ENCODE peak calls at places on chromosomes 16 and 17, in five cellular contexts. One of them, this sample, is unnamed.

GRCh38 chr17:68085751-68086445 is 50.4 kb downstream of the KPNA2 start:
- DNase-seq in MM.1S: peak; percentile 61
- DNase-seq in endodermal cell: no peak
- DNase-seq in mammary epithelial cell: no peak
- DNase-seq in GM20000: no peak
- DNase-seq in this sample: peak; percentile 52

GRCh38 chr17:17774009-17774881 is 62.5 kb downstream of the SREBF1 start:
- DNase-seq in GM20000: no peak
- DNase-seq in endodermal cell: no peak
- DNase-seq in mammary epithelial cell: peak; percentile 97
- DNase-seq in MM.1S: no peak
- DNase-seq in this sample: no peak

GRCh38 chr16:69555437-69555836 is 10.3 kb upstream of the NFAT5 start:
- DNase-seq in mammary epithelial cell: no peak
- DNase-seq in endodermal cell: no peak
- DNase-seq in MM.1S: no peak
- DNase-seq in GM20000: no peak
- DNase-seq in this sample: no peak

GRCh38 chr17:80575057-80575875 is 30.6 kb downstream of the RPTOR start:
- DNase-seq in GM20000: peak; percentile 91
- DNase-seq in endodermal cell: peak; percentile 98
- DNase-seq in mammary epithelial cell: peak; percentile 75
- DNase-seq in MM.1S: peak; percentile 91
- DNase-seq in this sample: peak; percentile 87

GRCh38 chr16:84933774-84934571 is 77.4 kb downstream of the ZDHHC7 start:
- DNase-seq in mammary epithelial cell: no peak
- DNase-seq in MM.1S: no peak
- DNase-seq in endodermal cell: no peak
- DNase-seq in GM20000: no peak
- DNase-seq in this sample: no peak

GRCh38 chr17:32875230-32875903 is 1.6 kb downstream of the MYO1D start:
- DNase-seq in MM.1S: no peak
- DNase-seq in mammary epithelial cell: no peak
- DNase-seq in GM20000: no peak
- DNase-seq in endodermal cell: no peak
- DNase-seq in this sample: no peak

GRCh38 chr17:35141681-35142466 is at the start of gene NLE1:
- DNase-seq in endodermal cell: peak; percentile 98
- DNase-seq in mammary epithelial cell: peak; percentile 72
- DNase-seq in GM20000: peak; percentile 94
- DNase-seq in MM.1S: peak; percentile 80
- DNase-seq in this sample: peak; percentile 92

GRCh38 chr17:17716837-17717523 is 35.7 kb downstream of the RAI1 start:
- DNase-seq in mammary epithelial cell: no peak
- DNase-seq in endodermal cell: no peak
- DNase-seq in MM.1S: no peak
- DNase-seq in GM20000: no peak
- DNase-seq in this sample: no peak

GRCh38 chr17:55770220-55770870 is 19.5 kb downstream of the PCTP start:
- DNase-seq in mammary epithelial cell: peak; percentile 56
- DNase-seq in MM.1S: peak; percentile 25
- DNase-seq in GM20000: peak; percentile 38
- DNase-seq in endodermal cell: no peak
- DNase-seq in this sample: peak; percentile 32

GRCh38 chr17:19805006-19805405 is 56.9 kb upstream of the ALDH3A1 start:
- DNase-seq in MM.1S: no peak
- DNase-seq in mammary epithelial cell: no peak
- DNase-seq in endodermal cell: no peak
- DNase-seq in GM20000: no peak
- DNase-seq in this sample: no peak

GRCh38 chr17:78278139-78278741 is 46.8 kb downstream of the TMEM235 start:
- DNase-seq in MM.1S: peak; percentile 82
- DNase-seq in mammary epithelial cell: no peak
- DNase-seq in GM20000: no peak
- DNase-seq in endodermal cell: peak; percentile 95
- DNase-seq in this sample: no peak

GRCh38 chr16:84692451-84692850 is 7.3 kb upstream of the USP10 start:
- DNase-seq in MM.1S: no peak
- DNase-seq in mammary epithelial cell: no peak
- DNase-seq in GM20000: no peak
- DNase-seq in endodermal cell: no peak
- DNase-seq in this sample: no peak

GRCh38 chr17:72598705-72599104 is 477.9 kb downstream of the SOX9 start:
- DNase-seq in MM.1S: peak; percentile 36
- DNase-seq in endodermal cell: no peak
- DNase-seq in GM20000: no peak
- DNase-seq in mammary epithelial cell: no peak
- DNase-seq in this sample: no peak

GRCh38 chr16:57843400-57843799 is 41.1 kb upstream of the KIFC3 start:
- DNase-seq in mammary epithelial cell: no peak
- DNase-seq in endodermal cell: no peak
- DNase-seq in MM.1S: no peak
- DNase-seq in GM20000: no peak
- DNase-seq in this sample: no peak

GRCh38 chr17:72587773-72588511 is 467.1 kb downstream of the SOX9 start:
- DNase-seq in endodermal cell: peak; percentile 61
- DNase-seq in mammary epithelial cell: peak; percentile 65
- DNase-seq in MM.1S: peak; percentile 71
- DNase-seq in GM20000: peak; percentile 31
- DNase-seq in this sample: no peak

GRCh38 chr16:66176731-66177130 is 189.8 kb upstream of the CDH5 start:
- DNase-seq in MM.1S: no peak
- DNase-seq in GM20000: no peak
- DNase-seq in mammary epithelial cell: no peak
- DNase-seq in endodermal cell: peak; percentile 17
- DNase-seq in this sample: no peak

GRCh38 chr17:32527146-32527545 is 40.4 kb downstream of the CDK5R1 start:
- DNase-seq in mammary epithelial cell: no peak
- DNase-seq in GM20000: no peak
- DNase-seq in endodermal cell: no peak
- DNase-seq in MM.1S: no peak
- DNase-seq in this sample: no peak

GRCh38 chr17:50264263-50265113 is 9.8 kb upstream of the TMEM92 start:
- DNase-seq in MM.1S: no peak
- DNase-seq in endodermal cell: peak; percentile 81
- DNase-seq in mammary epithelial cell: no peak
- DNase-seq in GM20000: peak; percentile 6
- DNase-seq in this sample: no peak

GRCh38 chr16:13436641-13437423 is 483.1 kb upstream of the ERCC4 start:
- DNase-seq in GM20000: peak; percentile 29
- DNase-seq in endodermal cell: no peak
- DNase-seq in MM.1S: no peak
- DNase-seq in mammary epithelial cell: peak; percentile 64
- DNase-seq in this sample: no peak

GRCh38 chr17:3983945-3984484 is 19.8 kb upstream of the ATP2A3 start:
- DNase-seq in mammary epithelial cell: no peak
- DNase-seq in endodermal cell: peak; percentile 66
- DNase-seq in GM20000: no peak
- DNase-seq in MM.1S: no peak
- DNase-seq in this sample: peak; percentile 19

GRCh38 chr17:49290690-49291326 is 60.2 kb upstream of the PHOSPHO1 start:
- DNase-seq in MM.1S: no peak
- DNase-seq in mammary epithelial cell: no peak
- DNase-seq in endodermal cell: peak; percentile 63
- DNase-seq in GM20000: no peak
- DNase-seq in this sample: no peak

DNA sequence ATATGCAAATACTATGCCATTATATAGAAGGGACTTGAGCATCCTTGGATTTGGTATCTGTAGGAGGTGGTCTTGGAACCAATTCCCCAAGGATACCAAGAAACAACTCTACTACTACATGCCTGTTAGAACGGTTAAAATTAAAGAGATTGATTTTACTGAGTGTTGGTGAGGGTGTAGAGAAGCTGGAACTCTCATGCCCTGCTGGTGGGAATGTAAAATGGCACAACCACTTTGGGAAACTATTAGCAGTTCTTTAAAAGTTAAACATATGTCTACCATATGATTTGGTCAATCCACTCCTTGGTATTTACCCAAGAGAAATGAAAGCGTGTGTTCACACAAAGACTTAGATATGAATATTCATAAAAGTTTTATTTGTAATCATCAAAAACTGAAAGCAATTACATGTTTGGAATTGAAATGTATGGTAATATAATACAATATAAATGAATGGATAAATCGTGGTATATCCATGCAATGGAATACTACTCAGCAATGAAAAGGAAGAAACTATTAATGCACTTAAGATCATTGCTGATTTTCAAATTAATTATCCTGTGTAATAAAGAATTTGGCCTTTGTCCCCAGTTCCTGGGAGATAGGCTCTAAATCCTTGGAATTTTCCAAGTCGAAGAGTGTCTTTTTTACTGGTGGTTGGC is 7.8 kb downstream of the MFSD6L start:
- DNase-seq in GM20000: no peak
- DNase-seq in mammary epithelial cell: no peak
- DNase-seq in MM.1S: no peak
- DNase-seq in endodermal cell: no peak
- DNase-seq in this sample: no peak
- TF ChIP-seq CTCF in GM20000: no peak
- TF ChIP-seq CTCF in mammary epithelial cell: no peak
- TF ChIP-seq CTCF in MM.1S: peak; percentile 9
- TF ChIP-seq CTCF in endodermal cell: peak; percentile 73
- TF ChIP-seq CTCF in this sample: no peak

DNA sequence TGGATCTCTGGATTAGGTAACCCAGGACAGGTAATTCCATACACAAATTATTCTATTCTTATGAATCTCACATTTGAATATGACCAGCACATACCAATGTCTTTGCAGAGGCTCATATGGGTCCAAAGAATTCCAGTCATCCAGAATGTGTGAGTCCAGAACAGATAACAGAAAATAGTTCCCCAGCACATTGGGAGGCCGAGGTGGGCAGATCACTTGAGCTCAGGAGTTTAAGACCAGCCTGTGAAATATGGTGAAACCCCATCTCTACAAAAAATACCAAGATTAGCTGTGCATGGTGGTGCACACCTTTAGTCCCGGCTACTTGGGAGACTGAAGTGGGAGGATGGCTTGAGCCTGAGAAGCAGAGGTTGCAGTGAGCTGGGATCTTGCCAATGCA is 26.9 kb downstream of the HYDIN start:
- DNase-seq in endodermal cell: no peak
- DNase-seq in MM.1S: no peak
- DNase-seq in mammary epithelial cell: no peak
- DNase-seq in GM20000: no peak
- DNase-seq in this sample: no peak
- TF ChIP-seq CTCF in endodermal cell: no peak
- TF ChIP-seq CTCF in MM.1S: no peak
- TF ChIP-seq CTCF in mammary epithelial cell: no peak
- TF ChIP-seq CTCF in GM20000: no peak
- TF ChIP-seq CTCF in this sample: no peak

GRCh38 chr17:74812109-74812864 is 36.1 kb upstream of the NAT9 start:
- DNase-seq in mammary epithelial cell: no peak
- DNase-seq in endodermal cell: no peak
- DNase-seq in MM.1S: no peak
- DNase-seq in GM20000: no peak
- DNase-seq in this sample: no peak

GRCh38 chr17:74815067-74815466 is 38.9 kb upstream of the NAT9 start:
- DNase-seq in MM.1S: no peak
- DNase-seq in GM20000: no peak
- DNase-seq in mammary epithelial cell: no peak
- DNase-seq in endodermal cell: no peak
- DNase-seq in this sample: no peak

GRCh38 chr17:74813793-74814192 is 37.6 kb upstream of the NAT9 start:
- DNase-seq in GM20000: no peak
- DNase-seq in mammary epithelial cell: no peak
- DNase-seq in endodermal cell: no peak
- DNase-seq in MM.1S: no peak
- DNase-seq in this sample: no peak

GRCh38 chr17:74815671-74816370 is 39.7 kb upstream of the NAT9 start:
- DNase-seq in endodermal cell: peak; percentile 92
- DNase-seq in mammary epithelial cell: no peak
- DNase-seq in MM.1S: no peak
- DNase-seq in GM20000: no peak
- DNase-seq in this sample: no peak

GRCh38 chr17:74814453-74814852 is 38.3 kb upstream of the NAT9 start:
- DNase-seq in GM20000: no peak
- DNase-seq in endodermal cell: no peak
- DNase-seq in mammary epithelial cell: no peak
- DNase-seq in MM.1S: peak; percentile 15
- DNase-seq in this sample: no peak
- TF ChIP-seq CTCF in GM20000: no peak
- TF ChIP-seq CTCF in endodermal cell: no peak
- TF ChIP-seq CTCF in mammary epithelial cell: no peak
- TF ChIP-seq CTCF in MM.1S: peak; percentile 15
- TF ChIP-seq CTCF in this sample: no peak

GRCh38 chr16:82027629-82028035 is 7.4 kb upstream of the HSD17B2 start:
- DNase-seq in MM.1S: no peak
- DNase-seq in mammary epithelial cell: peak; percentile 43
- DNase-seq in GM20000: no peak
- DNase-seq in endodermal cell: no peak
- DNase-seq in this sample: no peak

GRCh38 chr16:82033683-82034300 is 1.3 kb upstream of the HSD17B2 start:
- DNase-seq in mammary epithelial cell: no peak
- DNase-seq in GM20000: no peak
- DNase-seq in endodermal cell: no peak
- DNase-seq in MM.1S: no peak
- DNase-seq in this sample: no peak

GRCh38 chr16:82034981-82035612 is at the start of gene HSD17B2:
- DNase-seq in endodermal cell: peak; percentile 47
- DNase-seq in mammary epithelial cell: peak; percentile 52
- DNase-seq in MM.1S: no peak
- DNase-seq in GM20000: no peak
- DNase-seq in this sample: no peak

GRCh38 chr16:82033006-82033405 is 2.0 kb upstream of the HSD17B2 start:
- DNase-seq in endodermal cell: no peak
- DNase-seq in MM.1S: no peak
- DNase-seq in mammary epithelial cell: no peak
- DNase-seq in GM20000: no peak
- DNase-seq in this sample: no peak

DNA sequence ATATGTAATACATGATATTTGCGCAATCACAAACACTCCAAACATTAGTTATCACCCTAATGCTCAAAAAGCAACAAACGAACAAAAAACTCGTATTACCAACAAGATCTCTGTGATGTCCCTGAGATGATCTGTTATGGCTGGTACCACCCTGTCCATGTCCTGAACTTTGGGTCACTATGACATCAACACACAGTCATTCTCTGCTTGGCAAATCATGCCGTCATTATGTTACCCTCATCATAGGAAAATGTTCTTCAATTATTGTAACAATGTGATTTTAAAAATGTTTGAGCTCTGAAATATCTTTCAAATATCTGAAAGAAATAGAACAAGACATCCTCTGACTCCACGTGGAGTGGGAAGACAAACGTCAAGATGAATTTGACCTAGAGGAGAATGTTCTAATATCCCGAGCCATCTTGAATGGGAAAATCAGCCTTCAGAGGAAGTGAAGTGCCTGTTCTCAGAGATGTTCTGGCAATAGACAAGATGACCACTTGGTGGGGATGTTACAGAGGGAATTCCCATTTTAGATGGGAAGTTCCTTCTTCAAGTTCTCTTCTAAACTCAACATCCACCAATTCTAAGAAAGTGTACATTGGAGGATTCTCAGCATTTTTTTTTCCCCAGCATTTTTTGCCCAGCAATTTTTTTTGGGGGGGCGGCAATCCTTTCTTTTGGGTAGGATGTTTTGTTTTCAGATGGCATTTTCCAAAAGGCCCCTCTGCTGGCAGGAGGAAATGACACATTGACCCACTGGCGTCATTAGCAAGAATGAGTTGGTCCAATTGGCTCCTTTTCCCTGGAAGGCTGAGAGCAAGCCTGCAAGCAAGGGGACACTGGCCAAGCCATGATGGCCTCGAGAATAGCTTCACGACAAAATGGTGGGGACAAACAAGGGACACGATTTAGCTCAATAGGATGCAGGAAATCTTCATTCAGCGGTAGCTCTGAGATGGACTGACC is 3.7 kb upstream of the HSD17B2 start:
- DNase-seq in endodermal cell: peak; percentile 56
- DNase-seq in MM.1S: no peak
- DNase-seq in GM20000: peak; percentile 46
- DNase-seq in mammary epithelial cell: peak; percentile 65
- DNase-seq in this sample: no peak
- TF ChIP-seq CTCF in endodermal cell: peak; percentile 86
- TF ChIP-seq CTCF in MM.1S: peak; percentile 33
- TF ChIP-seq CTCF in GM20000: peak; percentile 28
- TF ChIP-seq CTCF in mammary epithelial cell: peak; percentile 79
- TF ChIP-seq CTCF in this sample: no peak